ENCODE peak calls at places on chromosomes 6 and 20, in ten cellular contexts. One of them, this sample, is unnamed. For H3K4me1, the result is how much of the 10 kb centered on the place peaks cover.

GRCh38 chr6:71766796-71767195 is 119.6 kb upstream of the RIMS1 start:
- DNase-seq in DND-41: no peak
- DNase-seq in OCI-LY7: no peak
- DNase-seq in GM12878: no peak
- DNase-seq in mesenchymal stem cell: no peak
- DNase-seq in fibroblast of lung: no peak
- DNase-seq in PC-3: no peak
- DNase-seq in IMR-90: no peak
- DNase-seq in MM.1S: no peak
- DNase-seq in SK-N-SH: no peak
- DNase-seq in this sample: no peak

GRCh38 chr6:45697605-45698004 is 318.1 kb downstream of the CLIC5 start:
- DNase-seq in fibroblast of lung: peak
- DNase-seq in MM.1S: no peak
- DNase-seq in mesenchymal stem cell: peak
- DNase-seq in DND-41: no peak
- DNase-seq in OCI-LY7: no peak
- DNase-seq in SK-N-SH: no peak
- DNase-seq in GM12878: no peak
- DNase-seq in IMR-90: peak
- DNase-seq in PC-3: peak
- DNase-seq in this sample: peak

GRCh38 chr6:32149577-32149845 is 2.2 kb downstream of the PRRT1 start:
- DNase-seq in SK-N-SH: no peak
- DNase-seq in PC-3: no peak
- DNase-seq in mesenchymal stem cell: no peak
- DNase-seq in DND-41: no peak
- DNase-seq in IMR-90: no peak
- DNase-seq in GM12878: no peak
- DNase-seq in fibroblast of lung: no peak
- DNase-seq in MM.1S: no peak
- DNase-seq in OCI-LY7: no peak
- DNase-seq in this sample: no peak

GRCh38 chr6:44580901-44581300 is 193.4 kb downstream of the CDC5L start:
- DNase-seq in mesenchymal stem cell: no peak
- DNase-seq in DND-41: no peak
- DNase-seq in MM.1S: no peak
- DNase-seq in IMR-90: peak
- DNase-seq in PC-3: peak
- DNase-seq in OCI-LY7: no peak
- DNase-seq in SK-N-SH: no peak
- DNase-seq in GM12878: no peak
- DNase-seq in fibroblast of lung: peak
- DNase-seq in this sample: peak

GRCh38 chr20:56429496-56429895 is 17.4 kb downstream of the CASS4 start:
- DNase-seq in MM.1S: no peak
- DNase-seq in fibroblast of lung: peak
- DNase-seq in SK-N-SH: no peak
- DNase-seq in PC-3: no peak
- DNase-seq in mesenchymal stem cell: peak
- DNase-seq in IMR-90: peak
- DNase-seq in OCI-LY7: no peak
- DNase-seq in DND-41: no peak
- DNase-seq in GM12878: no peak
- DNase-seq in this sample: no peak

GRCh38 chr20:48051810-48052491 is 266.7 kb upstream of the SULF2 start:
- DNase-seq in PC-3: peak
- DNase-seq in fibroblast of lung: peak
- DNase-seq in OCI-LY7: no peak
- DNase-seq in DND-41: no peak
- DNase-seq in mesenchymal stem cell: peak
- DNase-seq in MM.1S: no peak
- DNase-seq in GM12878: no peak
- DNase-seq in SK-N-SH: peak
- DNase-seq in IMR-90: peak
- DNase-seq in this sample: peak

GRCh38 chr20:51462566-51463276 is 79.8 kb downstream of the NFATC2 start:
- DNase-seq in PC-3: no peak
- DNase-seq in OCI-LY7: no peak
- DNase-seq in fibroblast of lung: peak
- DNase-seq in DND-41: no peak
- DNase-seq in MM.1S: no peak
- DNase-seq in SK-N-SH: peak
- DNase-seq in IMR-90: peak
- DNase-seq in mesenchymal stem cell: peak
- DNase-seq in GM12878: no peak
- DNase-seq in this sample: peak

GRCh38 chr6:16239798-16240123 is 1.4 kb downstream of the GMPR start:
- DNase-seq in PC-3: no peak
- DNase-seq in fibroblast of lung: peak
- DNase-seq in mesenchymal stem cell: peak
- DNase-seq in IMR-90: peak
- DNase-seq in MM.1S: no peak
- DNase-seq in GM12878: no peak
- DNase-seq in SK-N-SH: no peak
- DNase-seq in OCI-LY7: no peak
- DNase-seq in DND-41: no peak
- DNase-seq in this sample: peak

GRCh38 chr6:134880487-134881190 is 69.3 kb downstream of the ALDH8A1 start:
- DNase-seq in PC-3: peak
- DNase-seq in IMR-90: no peak
- DNase-seq in GM12878: no peak
- DNase-seq in MM.1S: no peak
- DNase-seq in fibroblast of lung: no peak
- DNase-seq in mesenchymal stem cell: no peak
- DNase-seq in DND-41: no peak
- DNase-seq in OCI-LY7: no peak
- DNase-seq in SK-N-SH: no peak
- DNase-seq in this sample: no peak

GRCh38 chr6:107618672-107619071 is 128.8 kb downstream of the SOBP start:
- DNase-seq in fibroblast of lung: no peak
- DNase-seq in MM.1S: no peak
- DNase-seq in SK-N-SH: no peak
- DNase-seq in GM12878: peak
- DNase-seq in OCI-LY7: peak
- DNase-seq in PC-3: no peak
- DNase-seq in DND-41: peak
- DNase-seq in IMR-90: no peak
- DNase-seq in mesenchymal stem cell: no peak
- DNase-seq in this sample: no peak

GRCh38 chr6:138242987-138243592 is 24.8 kb upstream of the PBOV1 start:
- DNase-seq in mesenchymal stem cell: no peak
- DNase-seq in DND-41: no peak
- DNase-seq in MM.1S: no peak
- DNase-seq in fibroblast of lung: no peak
- DNase-seq in SK-N-SH: no peak
- DNase-seq in OCI-LY7: no peak
- DNase-seq in IMR-90: no peak
- DNase-seq in GM12878: no peak
- DNase-seq in PC-3: peak
- DNase-seq in this sample: peak

GRCh38 chr6:74731921-74732320 is 473.9 kb downstream of the COL12A1 start:
- DNase-seq in fibroblast of lung: peak
- DNase-seq in mesenchymal stem cell: peak
- DNase-seq in DND-41: no peak
- DNase-seq in SK-N-SH: no peak
- DNase-seq in IMR-90: peak
- DNase-seq in GM12878: no peak
- DNase-seq in OCI-LY7: no peak
- DNase-seq in MM.1S: no peak
- DNase-seq in PC-3: no peak
- DNase-seq in this sample: peak

GRCh38 chr6:106631356-106631755 is 2.0 kb downstream of the QRSL1 start:
- DNase-seq in PC-3: peak
- DNase-seq in mesenchymal stem cell: no peak
- DNase-seq in GM12878: no peak
- DNase-seq in OCI-LY7: no peak
- DNase-seq in fibroblast of lung: peak
- DNase-seq in MM.1S: no peak
- DNase-seq in DND-41: no peak
- DNase-seq in SK-N-SH: no peak
- DNase-seq in IMR-90: peak
- DNase-seq in this sample: peak

DNA sequence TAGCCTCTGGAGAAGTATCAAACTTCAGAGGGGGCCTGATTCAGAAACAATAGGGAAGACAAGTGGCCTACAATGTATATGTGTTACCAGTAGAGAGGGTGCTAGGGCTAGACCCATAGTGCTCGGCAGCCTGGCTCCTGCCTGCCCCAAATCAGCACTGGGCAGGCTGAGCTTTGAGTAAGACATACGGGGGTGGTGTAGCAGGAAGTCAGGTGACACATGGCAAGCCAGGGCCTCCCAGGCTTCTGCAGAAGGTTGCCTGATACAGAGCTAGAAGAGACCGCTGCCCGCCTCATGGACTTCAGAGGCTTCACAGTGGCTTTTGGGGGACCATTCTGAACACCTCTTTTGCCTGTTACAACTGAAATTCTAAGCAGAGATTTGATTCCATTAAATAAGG is 43.4 kb downstream of the RALY start:
- DNase-seq in SK-N-SH: no peak
- DNase-seq in GM12878: no peak
- DNase-seq in fibroblast of lung: no peak
- DNase-seq in MM.1S: no peak
- DNase-seq in IMR-90: no peak
- DNase-seq in OCI-LY7: no peak
- DNase-seq in mesenchymal stem cell: no peak
- DNase-seq in DND-41: peak
- DNase-seq in PC-3: no peak
- DNase-seq in this sample: no peak
- H3K4me1 ChIP-seq in SK-N-SH: under half
- H3K4me1 ChIP-seq in GM12878: under half
- H3K4me1 ChIP-seq in fibroblast of lung: under half
- H3K4me1 ChIP-seq in MM.1S: under half
- H3K4me1 ChIP-seq in IMR-90: under half
- H3K4me1 ChIP-seq in OCI-LY7: under half
- H3K4me1 ChIP-seq in mesenchymal stem cell: under half
- H3K4me1 ChIP-seq in DND-41: under half
- H3K4me1 ChIP-seq in PC-3: under half
- H3K4me1 ChIP-seq in this sample: under half

DNA sequence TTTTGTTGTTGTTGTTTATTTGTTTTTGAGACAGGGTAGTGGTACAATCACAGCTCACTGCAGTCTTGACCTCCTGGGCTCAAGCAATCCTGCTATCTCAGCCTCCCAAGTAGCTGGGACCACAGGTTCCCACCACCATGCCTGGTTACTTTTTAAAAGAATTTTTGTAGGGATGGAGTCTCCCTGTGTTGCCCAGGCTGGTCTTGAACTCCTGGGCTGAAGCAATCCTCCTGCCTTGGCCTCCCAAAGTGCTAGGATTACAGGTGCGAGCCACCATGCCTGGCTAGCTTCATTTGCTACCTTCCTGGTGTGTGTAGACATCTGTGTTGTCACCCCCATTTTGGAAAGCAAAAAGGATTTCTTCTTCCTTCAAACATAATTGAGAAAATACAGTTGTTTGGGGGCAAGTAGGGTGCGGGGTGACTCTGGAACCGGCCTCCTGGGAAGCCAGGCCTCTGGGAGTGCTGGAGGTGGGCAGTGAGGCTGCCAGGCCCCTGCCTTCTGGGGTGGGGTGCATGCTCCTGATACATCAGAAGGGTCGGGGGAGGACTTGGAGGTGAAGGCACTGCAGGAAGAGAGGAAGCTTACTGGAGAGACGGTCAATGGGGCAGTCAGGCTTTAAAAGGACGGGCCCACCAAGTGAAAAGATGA is 28.4 kb downstream of the SYNJ2 start:
- DNase-seq in PC-3: no peak
- DNase-seq in MM.1S: no peak
- DNase-seq in IMR-90: no peak
- DNase-seq in DND-41: no peak
- DNase-seq in OCI-LY7: no peak
- DNase-seq in GM12878: no peak
- DNase-seq in mesenchymal stem cell: no peak
- DNase-seq in SK-N-SH: no peak
- DNase-seq in fibroblast of lung: no peak
- DNase-seq in this sample: no peak
- H3K4me3 ChIP-seq in PC-3: no peak
- H3K4me3 ChIP-seq in MM.1S: no peak
- H3K4me3 ChIP-seq in IMR-90: no peak
- H3K4me3 ChIP-seq in DND-41: no peak
- H3K4me3 ChIP-seq in OCI-LY7: no peak
- H3K4me3 ChIP-seq in GM12878: no peak
- H3K4me3 ChIP-seq in mesenchymal stem cell: no peak
- H3K4me3 ChIP-seq in SK-N-SH: no peak
- H3K4me3 ChIP-seq in fibroblast of lung: no peak
- H3K4me3 ChIP-seq in this sample: no peak

GRCh38 chr6:167748046-167748445 is 78.7 kb upstream of the AFDN start:
- DNase-seq in IMR-90: no peak
- DNase-seq in PC-3: no peak
- DNase-seq in OCI-LY7: no peak
- DNase-seq in SK-N-SH: no peak
- DNase-seq in GM12878: no peak
- DNase-seq in fibroblast of lung: no peak
- DNase-seq in DND-41: no peak
- DNase-seq in mesenchymal stem cell: no peak
- DNase-seq in MM.1S: no peak
- DNase-seq in this sample: peak

GRCh38 chr6:167748458-167749379 is 78.0 kb upstream of the AFDN start:
- DNase-seq in GM12878: no peak
- DNase-seq in SK-N-SH: peak
- DNase-seq in IMR-90: no peak
- DNase-seq in PC-3: no peak
- DNase-seq in OCI-LY7: no peak
- DNase-seq in MM.1S: no peak
- DNase-seq in DND-41: no peak
- DNase-seq in mesenchymal stem cell: peak
- DNase-seq in fibroblast of lung: no peak
- DNase-seq in this sample: peak

GRCh38 chr6:167747645-167748044 is 79.1 kb upstream of the AFDN start:
- DNase-seq in fibroblast of lung: no peak
- DNase-seq in GM12878: no peak
- DNase-seq in mesenchymal stem cell: no peak
- DNase-seq in DND-41: no peak
- DNase-seq in SK-N-SH: no peak
- DNase-seq in PC-3: no peak
- DNase-seq in IMR-90: no peak
- DNase-seq in OCI-LY7: no peak
- DNase-seq in MM.1S: no peak
- DNase-seq in this sample: no peak

GRCh38 chr6:167751579-167752115 is 75.1 kb upstream of the AFDN start:
- DNase-seq in MM.1S: no peak
- DNase-seq in PC-3: no peak
- DNase-seq in fibroblast of lung: no peak
- DNase-seq in mesenchymal stem cell: no peak
- DNase-seq in DND-41: no peak
- DNase-seq in IMR-90: no peak
- DNase-seq in GM12878: no peak
- DNase-seq in SK-N-SH: no peak
- DNase-seq in OCI-LY7: no peak
- DNase-seq in this sample: peak

GRCh38 chr6:167750956-167751358 is 75.8 kb upstream of the AFDN start:
- DNase-seq in SK-N-SH: no peak
- DNase-seq in GM12878: no peak
- DNase-seq in OCI-LY7: no peak
- DNase-seq in IMR-90: no peak
- DNase-seq in mesenchymal stem cell: peak
- DNase-seq in fibroblast of lung: no peak
- DNase-seq in MM.1S: no peak
- DNase-seq in PC-3: peak
- DNase-seq in DND-41: no peak
- DNase-seq in this sample: no peak
- H2AFZ ChIP-seq in SK-N-SH: no peak
- H2AFZ ChIP-seq in GM12878: no peak
- H2AFZ ChIP-seq in OCI-LY7: no peak
- H2AFZ ChIP-seq in IMR-90: no peak
- H2AFZ ChIP-seq in mesenchymal stem cell: peak
- H2AFZ ChIP-seq in fibroblast of lung: no peak
- H2AFZ ChIP-seq in MM.1S: no peak
- H2AFZ ChIP-seq in PC-3: no peak
- H2AFZ ChIP-seq in DND-41: no peak
- H2AFZ ChIP-seq in this sample: no peak

GRCh38 chr6:3371222-3371949 is 85.5 kb downstream of the SLC22A23 start:
- DNase-seq in MM.1S: no peak
- DNase-seq in DND-41: no peak
- DNase-seq in fibroblast of lung: no peak
- DNase-seq in PC-3: no peak
- DNase-seq in SK-N-SH: no peak
- DNase-seq in mesenchymal stem cell: no peak
- DNase-seq in OCI-LY7: no peak
- DNase-seq in IMR-90: no peak
- DNase-seq in GM12878: no peak
- DNase-seq in this sample: no peak
- H3K4me1 ChIP-seq in MM.1S: under half
- H3K4me1 ChIP-seq in DND-41: under half
- H3K4me1 ChIP-seq in fibroblast of lung: under half
- H3K4me1 ChIP-seq in PC-3: under half
- H3K4me1 ChIP-seq in SK-N-SH: under half
- H3K4me1 ChIP-seq in mesenchymal stem cell: under half
- H3K4me1 ChIP-seq in OCI-LY7: under half
- H3K4me1 ChIP-seq in IMR-90: under half
- H3K4me1 ChIP-seq in GM12878: under half
- H3K4me1 ChIP-seq in this sample: under half

This sample was measured in osteoblast.